ENCODE peak calls at places on chromosomes 1 and 21, in ten cellular contexts. L is heart left ventricle; C is pancreas; V is CD8-positive, alpha-beta T cell; F is OCI-LY7; J is heart right ventricle; D is suprapubic skin; O is right atrium auricular region; I is hepatocyte; B is fibroblast of lung. X is an unnamed sample.

GRCh38 chr21:37546949-37547614 is 180.5 kb downstream of the DYRK1A start:
- DNase-seq in C (no peak), J (no peak), B (peak; percentile 70), F (no peak), V (no peak), D (no peak), I (no peak), O (peak; percentile 23), L (no peak), X (no peak)

GRCh38 chr1:7252411-7253117 is 467.3 kb downstream of the CAMTA1 start:
- DNase-seq in J (no peak), I (no peak), L (no peak), C (no peak), F (no peak), B (peak; percentile 24), V (no peak), D (no peak), O (no peak), X (no peak)

GRCh38 chr1:112877741-112878140 is 78.3 kb downstream of the SLC16A1 start:
- DNase-seq in B (no peak), C (no peak), V (no peak), D (no peak), O (no peak), I (no peak), F (no peak), J (no peak), L (no peak), X (no peak)

GRCh38 chr1:222813866-222814535 is 838 bp upstream of the DISP1 start:
- DNase-seq in C (no peak), J (no peak), F (no peak), V (no peak), I (no peak), D (no peak), L (no peak), B (peak; percentile 62), O (no peak), X (no peak)

GRCh38 chr1:26932536-26932935 is 11.0 kb downstream of the NUDC start:
- DNase-seq in F (peak; percentile 72), I (no peak), V (no peak), D (no peak), C (no peak), L (no peak), O (no peak), B (no peak), J (no peak), X (no peak)

GRCh38 chr1:172269644-172270043 is 150.8 kb upstream of the C1orf105 start:
- DNase-seq in B (peak; percentile 60), L (no peak), F (no peak), J (no peak), O (no peak), C (no peak), D (no peak), V (no peak), I (peak; percentile 47), X (no peak)

GRCh38 chr1:223153177-223154119 is 10.4 kb upstream of the TLR5 start:
- DNase-seq in F (no peak), D (no peak), J (no peak), I (no peak), O (no peak), C (no peak), L (no peak), B (peak; percentile 67), V (no peak), X (no peak)

GRCh38 chr1:23559136-23559984 is at the start of gene ID3:
- DNase-seq in L (peak; percentile 98), C (peak; percentile 95), V (peak; percentile 85), J (peak; percentile 97), D (peak; percentile 99), F (peak; percentile 97), O (peak; percentile 99), B (peak; percentile 97), I (peak; percentile 98), X (peak; percentile 96)

GRCh38 chr1:169108897-169109560 is 2.5 kb downstream of the ATP1B1 start:
- DNase-seq in B (peak; percentile 52), O (no peak), F (peak; percentile 77), L (no peak), J (no peak), D (no peak), I (peak; percentile 58), V (no peak), C (no peak), X (no peak)

GRCh38 chr1:110944806-110945205 is 18.9 kb downstream of the LRIF1 start:
- DNase-seq in B (no peak), V (no peak), F (no peak), L (no peak), C (no peak), O (no peak), I (no peak), D (no peak), J (no peak), X (no peak)

GRCh38 chr1:226607268-226607660 is 58.7 kb downstream of the STUM start:
- DNase-seq in D (no peak), B (no peak), J (no peak), I (no peak), O (no peak), C (no peak), F (no peak), L (no peak), V (no peak), X (no peak)

GRCh38 chr21:21406918-21407317 is 408.7 kb downstream of the NCAM2 start:
- DNase-seq in V (no peak), D (no peak), B (no peak), O (no peak), I (no peak), L (no peak), F (no peak), C (no peak), J (no peak), X (no peak)

GRCh38 chr1:221987860-221988520 is 246.1 kb upstream of the DUSP10 start:
- DNase-seq in F (no peak), O (no peak), L (no peak), J (no peak), D (no peak), V (no peak), B (peak; percentile 92), C (no peak), I (no peak), X (no peak)

GRCh38 chr1:190738321-190738720 is 260.7 kb upstream of the BRINP3 start:
- DNase-seq in B (peak; percentile 40), O (no peak), D (no peak), J (no peak), V (no peak), C (no peak), I (no peak), F (no peak), L (no peak), X (no peak)

GRCh38 chr1:26122988-26123973 is 11.7 kb downstream of the PDIK1L start:
- DNase-seq in L (no peak), D (no peak), J (no peak), C (no peak), O (no peak), V (no peak), I (no peak), F (no peak), B (peak; percentile 51), X (no peak)

GRCh38 chr1:178126790-178127189 is 32.9 kb downstream of the RASAL2 start:
- DNase-seq in C (no peak), D (no peak), L (no peak), F (no peak), B (peak; percentile 98), V (no peak), I (peak; percentile 64), J (no peak), O (no peak), X (no peak)

DNA sequence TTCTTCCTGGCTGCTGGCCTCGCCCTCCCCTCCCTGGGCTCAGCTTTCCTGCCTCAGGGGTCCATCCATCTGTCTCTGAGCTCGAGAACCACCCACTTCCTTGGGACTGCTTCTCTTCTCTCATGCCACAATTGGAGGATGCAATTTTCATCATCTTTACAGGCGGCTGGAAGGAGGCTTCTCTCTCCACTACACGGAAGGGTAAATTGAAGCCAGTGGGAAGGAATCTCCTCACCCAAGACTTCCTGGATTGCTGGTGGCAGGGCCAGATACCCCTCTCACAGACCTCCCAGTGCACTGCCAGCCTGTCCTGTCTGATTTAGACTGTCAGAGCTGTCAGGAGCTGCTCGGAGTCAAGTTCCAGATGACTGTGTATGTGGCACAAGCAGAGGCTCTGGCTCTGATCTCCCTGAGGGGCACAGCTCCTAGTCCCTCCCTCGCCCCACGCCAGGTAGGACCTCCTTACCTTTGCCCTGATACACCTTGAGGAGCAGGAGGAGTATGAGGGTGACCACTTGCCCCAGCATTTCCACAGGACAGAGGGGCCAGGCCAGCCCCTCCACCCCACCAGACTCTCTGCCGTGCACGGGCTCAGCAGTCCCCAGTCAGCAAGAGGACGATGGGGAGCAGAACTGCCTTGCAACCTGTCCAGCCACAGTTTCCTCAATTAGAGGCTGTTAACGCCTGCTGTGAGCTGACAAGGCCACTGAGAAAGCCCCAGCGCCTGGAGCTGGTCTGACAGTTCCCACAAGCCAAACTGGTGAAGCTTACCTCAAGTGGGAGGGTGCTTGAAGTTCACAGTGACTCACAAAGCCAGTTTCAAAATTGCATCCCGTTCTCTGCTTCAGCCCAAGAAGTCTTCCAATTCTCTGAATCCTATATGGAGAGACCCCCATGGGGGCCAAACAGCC is at the start of gene CD244:
- DNase-seq in O (no peak), J (peak; percentile 29), L (peak; percentile 38), C (no peak), I (peak; percentile 28), F (no peak), D (no peak), V (peak; percentile 43), B (no peak), X (peak; percentile 56)
- H3K4me1 ChIP-seq in O (no peaks in the 10 kb centered on the region), J (no peaks in the 10 kb centered on the region), L (no peaks in the 10 kb centered on the region), C (no peaks in the 10 kb centered on the region), I (peaks cover 20% of the 10 kb centered on the region), F (no peaks in the 10 kb centered on the region), D (peaks cover 9% of the 10 kb centered on the region), V (peaks cover 20% of the 10 kb centered on the region), B (no peaks in the 10 kb centered on the region), X (peaks cover 10% of the 10 kb centered on the region)

GRCh38 chr1:52634111-52634510 is 1.1 kb downstream of the SHISAL2A start:
- DNase-seq in I (no peak), C (no peak), J (no peak), B (no peak), F (no peak), V (no peak), O (no peak), D (no peak), L (no peak), X (peak; percentile 15)
- H3K27ac ChIP-seq in I (no peak overlapping the region), C (no peak overlapping the region), J (no peak overlapping the region), B (no peak overlapping the region), F (no peak overlapping the region), V (peak overlapping the region; percentile 71), O (no peak overlapping the region), D (no peak overlapping the region), L (no peak overlapping the region), X (peak overlapping the region; percentile 88)

DNA sequence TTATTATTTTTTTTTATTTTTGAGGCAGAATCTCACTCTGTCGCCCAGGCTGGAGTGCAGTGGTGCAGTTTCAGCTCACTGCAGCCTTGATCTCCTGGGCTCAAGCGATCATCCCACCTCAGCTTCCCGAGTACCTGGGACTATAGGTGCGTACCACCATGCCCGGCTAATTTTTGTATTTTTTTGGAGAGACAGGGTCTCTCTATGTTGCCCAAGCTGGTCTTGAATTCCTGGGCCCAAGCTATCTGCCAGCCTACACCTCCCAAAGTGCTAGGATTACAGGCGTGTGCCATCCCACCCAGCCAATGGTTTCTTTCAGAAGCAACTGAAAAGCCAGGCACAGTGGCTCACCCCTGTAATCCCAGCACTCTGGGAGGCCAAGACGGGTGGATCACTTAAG is 2.3 kb downstream of the KRTCAP2 start:
- DNase-seq in I (no peak), J (no peak), V (no peak), F (no peak), L (no peak), B (no peak), D (peak; percentile 38), O (peak; percentile 40), C (no peak), X (no peak)
- H3K4me1 ChIP-seq in I (peaks cover 16% of the 10 kb centered on the region), J (peaks cover 29% of the 10 kb centered on the region), V (peaks cover 43% of the 10 kb centered on the region), F (peaks cover 41% of the 10 kb centered on the region), L (peaks cover 43% of the 10 kb centered on the region), B (peaks cover 12% of the 10 kb centered on the region), D (peaks cover 42% of the 10 kb centered on the region), O (no peaks in the 10 kb centered on the region), C (peaks cover 10% of the 10 kb centered on the region), X (peaks cover 22% of the 10 kb centered on the region)

GRCh38 chr1:167298328-167298727 is 77.6 kb downstream of the POU2F1 start:
- DNase-seq in L (no peak), J (no peak), O (no peak), C (no peak), I (no peak), B (no peak), V (no peak), D (no peak), F (no peak), X (no peak)
- H3K27ac ChIP-seq in L (no peak overlapping the region), J (no peak overlapping the region), O (no peak overlapping the region), C (peak overlapping the region; percentile 67), I (peak overlapping the region; percentile 71), B (no peak overlapping the region), V (no peak overlapping the region), D (no peak overlapping the region), F (no peak overlapping the region), X (no peak overlapping the region)